ENCODE peak calls at places on chromosome 6, in five cellular contexts. R, S, W, F and A are unnamed samples.

GRCh38 chr6:38974389-38975133 is 74.0 kb upstream of the GLP1R start:
- DNase-seq in R (no peak), S (peak; percentile 47), W (no peak), F (peak; percentile 10), A (no peak)

GRCh38 chr6:72621243-72622093 is at the start of gene KCNQ5:
- DNase-seq in R (peak; percentile 40), S (peak; percentile 46), W (no peak), F (no peak), A (no peak)

GRCh38 chr6:76706566-76706965 is 634.1 kb upstream of the IMPG1 start:
- DNase-seq in R (no peak), S (no peak), W (no peak), F (no peak), A (no peak)

GRCh38 chr6:27752038-27752885 is 159.9 kb downstream of the OR2B2 start:
- DNase-seq in R (peak; percentile 85), S (peak; percentile 84), W (peak; percentile 58), F (peak; percentile 71), A (peak; percentile 81)

GRCh38 chr6:44093750-44094402 is 33.4 kb downstream of the MRPL14 start:
- DNase-seq in R (no peak), S (no peak), W (no peak), F (no peak), A (no peak)

GRCh38 chr6:39793528-39793927 is 1.4 kb downstream of the DAAM2 start:
- DNase-seq in R (no peak), S (no peak), W (no peak), F (no peak), A (no peak)

GRCh38 chr6:75377386-75377785 is 92.8 kb upstream of the TMEM30A start:
- DNase-seq in R (no peak), S (no peak), W (no peak), F (peak; percentile 9), A (no peak)

GRCh38 chr6:12939314-12939713 is 222.7 kb downstream of the PHACTR1 start:
- DNase-seq in R (no peak), S (no peak), W (no peak), F (no peak), A (no peak)

GRCh38 chr6:108597601-108598315 is 37.0 kb downstream of the FOXO3 start:
- DNase-seq in R (no peak), S (peak; percentile 39), W (no peak), F (no peak), A (no peak)

GRCh38 chr6:43481591-43482242 is 4.3 kb downstream of the TJAP1 start:
- DNase-seq in R (no peak), S (no peak), W (no peak), F (no peak), A (no peak)

GRCh38 chr6:10315034-10315433 is 99.8 kb downstream of the TFAP2A start:
- DNase-seq in R (no peak), S (no peak), W (no peak), F (no peak), A (peak; percentile 32)

GRCh38 chr6:161918154-161918553 is 644.3 kb upstream of the AGPAT4 start:
- DNase-seq in R (no peak), S (no peak), W (no peak), F (no peak), A (peak; percentile 12)